ENCODE peak calls at places on chromosome 19, in ten cellular contexts. H, T, I, Z, F, A, V, D, J and X are unnamed samples.

GRCh38 chr19:50147462-50148423 is 15.3 kb downstream of the IZUMO2 start:
- DNase-seq in H (peak), T (peak), I (peak), Z (peak), F (peak), A (peak), V (no peak), D (peak), J (peak), X (peak)

GRCh38 chr19:17933414-17934129 is 757 bp downstream of the CCDC124 start:
- DNase-seq in H (no peak), T (no peak), I (no peak), Z (peak), F (peak), A (no peak), V (no peak), D (no peak), J (no peak), X (no peak)

GRCh38 chr19:1516395-1516753 is 3.6 kb upstream of the ADAMTSL5 start:
- DNase-seq in H (no peak), T (no peak), I (no peak), Z (no peak), F (no peak), A (no peak), V (no peak), D (no peak), J (no peak), X (no peak)

GRCh38 chr19:13262450-13262849 is 112.2 kb downstream of the IER2 start:
- DNase-seq in H (no peak), T (peak), I (no peak), Z (peak), F (peak), A (no peak), V (no peak), D (no peak), J (peak), X (peak)

GRCh38 chr19:9407827-9408226 is 27.5 kb downstream of the ZNF266 start:
- DNase-seq in H (no peak), T (no peak), I (no peak), Z (no peak), F (no peak), A (no peak), V (no peak), D (no peak), J (no peak), X (no peak)

GRCh38 chr19:46955114-46955812 is 64.4 kb upstream of the NPAS1 start:
- DNase-seq in H (no peak), T (no peak), I (peak), Z (no peak), F (no peak), A (no peak), V (no peak), D (peak), J (no peak), X (no peak)

GRCh38 chr19:49636230-49636932 is 3.6 kb downstream of the RRAS start:
- DNase-seq in H (no peak), T (no peak), I (no peak), Z (no peak), F (no peak), A (no peak), V (no peak), D (no peak), J (no peak), X (no peak)

GRCh38 chr19:47100290-47100689 is 13.3 kb downstream of the ZC3H4 start:
- DNase-seq in H (no peak), T (no peak), I (no peak), Z (no peak), F (no peak), A (no peak), V (no peak), D (no peak), J (no peak), X (no peak)

GRCh38 chr19:34430738-34431625 is 2.8 kb downstream of the UBA2 start:
- DNase-seq in H (no peak), T (no peak), I (peak), Z (peak), F (peak), A (no peak), V (peak), D (no peak), J (peak), X (peak)

GRCh38 chr19:8827277-8827676 is 4.8 kb downstream of the ZNF558 start:
- DNase-seq in H (no peak), T (no peak), I (no peak), Z (no peak), F (no peak), A (no peak), V (no peak), D (no peak), J (no peak), X (no peak)

GRCh38 chr19:40363128-40363527 is 14.6 kb downstream of the PLD3 start:
- DNase-seq in H (no peak), T (no peak), I (no peak), Z (no peak), F (no peak), A (no peak), V (no peak), D (no peak), J (no peak), X (no peak)

GRCh38 chr19:16969127-16969526 is 57.5 kb downstream of the CPAMD8 start:
- DNase-seq in H (no peak), T (no peak), I (no peak), Z (no peak), F (no peak), A (no peak), V (no peak), D (no peak), J (no peak), X (no peak)

GRCh38 chr19:47704656-47705055 is 8.6 kb upstream of the EHD2 start:
- DNase-seq in H (no peak), T (no peak), I (no peak), Z (no peak), F (no peak), A (no peak), V (no peak), D (no peak), J (no peak), X (no peak)